ENCODE peak calls at places on chromosomes 6 and 20, in four cellular contexts. One of them, this sample, is unnamed.

GRCh38 chr6:90446164-90446563 is 140.7 kb downstream of the MAP3K7 start:
- DNase-seq in GM23248: no peak
- DNase-seq in hippocampal formation: no peak
- DNase-seq in AG09309: no peak
- DNase-seq in this sample: no peak

GRCh38 chr6:54913211-54913610 is 66.6 kb downstream of the FAM83B start:
- DNase-seq in AG09309: no peak
- DNase-seq in hippocampal formation: no peak
- DNase-seq in GM23248: no peak
- DNase-seq in this sample: no peak

GRCh38 chr6:18269253-18269652 is 4.9 kb upstream of the DEK start:
- DNase-seq in AG09309: no peak
- DNase-seq in GM23248: peak; percentile 59
- DNase-seq in hippocampal formation: no peak
- DNase-seq in this sample: no peak

GRCh38 chr20:13260620-13261279 is 39.7 kb downstream of the ISM1 start:
- DNase-seq in hippocampal formation: no peak
- DNase-seq in GM23248: peak; percentile 13
- DNase-seq in AG09309: peak; percentile 52
- DNase-seq in this sample: no peak

GRCh38 chr6:150069707-150070106 is 786 bp upstream of the ULBP3 start:
- DNase-seq in AG09309: no peak
- DNase-seq in GM23248: no peak
- DNase-seq in hippocampal formation: no peak
- DNase-seq in this sample: no peak

GRCh38 chr20:64226686-64227576 is 28.6 kb upstream of the PCMTD2 start:
- DNase-seq in hippocampal formation: no peak
- DNase-seq in GM23248: no peak
- DNase-seq in AG09309: no peak
- DNase-seq in this sample: no peak

GRCh38 chr6:165846123-165846966 is 183.3 kb upstream of the PDE10A start:
- DNase-seq in GM23248: peak; percentile 36
- DNase-seq in AG09309: no peak
- DNase-seq in hippocampal formation: no peak
- DNase-seq in this sample: no peak

GRCh38 chr6:126716012-126716411 is 376.1 kb downstream of the CENPW start:
- DNase-seq in hippocampal formation: no peak
- DNase-seq in AG09309: peak; percentile 23
- DNase-seq in GM23248: peak; percentile 45
- DNase-seq in this sample: no peak

GRCh38 chr6:33427585-33428218 is 7.8 kb downstream of the SYNGAP1 start:
- DNase-seq in GM23248: peak; percentile 72
- DNase-seq in AG09309: no peak
- DNase-seq in hippocampal formation: peak; percentile 19
- DNase-seq in this sample: peak; percentile 54